ENCODE peak calls at places on chromosomes 3 and 15, in eight cellular contexts. One of them, this sample, is unnamed. For H3K4me1, the result is how much of the 10 kb centered on the place peaks cover.

GRCh38 chr3:52809821-52810377 is 15.3 kb downstream of the ITIH3 start:
- DNase-seq in spleen: no peak
- DNase-seq in breast epithelium: no peak
- DNase-seq in A549: no peak
- DNase-seq in tibial nerve: no peak
- DNase-seq in fibroblast of lung: no peak
- DNase-seq in GM23248: no peak
- DNase-seq in thoracic aorta: no peak
- DNase-seq in this sample: no peak

GRCh38 chr3:115789480-115789879 is 166.2 kb downstream of the GAP43 start:
- DNase-seq in tibial nerve: no peak
- DNase-seq in A549: no peak
- DNase-seq in thoracic aorta: no peak
- DNase-seq in breast epithelium: no peak
- DNase-seq in fibroblast of lung: no peak
- DNase-seq in GM23248: no peak
- DNase-seq in spleen: no peak
- DNase-seq in this sample: no peak

GRCh38 chr3:162489853-162490252 is 993.2 kb downstream of the OTOL1 start:
- DNase-seq in thoracic aorta: no peak
- DNase-seq in breast epithelium: no peak
- DNase-seq in A549: no peak
- DNase-seq in tibial nerve: no peak
- DNase-seq in spleen: no peak
- DNase-seq in fibroblast of lung: no peak
- DNase-seq in GM23248: peak
- DNase-seq in this sample: no peak

GRCh38 chr3:177201707-177202397 is 4.6 kb upstream of the TBL1XR1 start:
- DNase-seq in thoracic aorta: no peak
- DNase-seq in A549: no peak
- DNase-seq in spleen: no peak
- DNase-seq in tibial nerve: no peak
- DNase-seq in GM23248: no peak
- DNase-seq in fibroblast of lung: peak
- DNase-seq in breast epithelium: peak
- DNase-seq in this sample: no peak

GRCh38 chr15:79185199-79185598 is 94.6 kb upstream of the RASGRF1 start:
- DNase-seq in thoracic aorta: no peak
- DNase-seq in breast epithelium: no peak
- DNase-seq in GM23248: peak
- DNase-seq in tibial nerve: no peak
- DNase-seq in fibroblast of lung: no peak
- DNase-seq in A549: peak
- DNase-seq in spleen: no peak
- DNase-seq in this sample: no peak

GRCh38 chr3:104920512-104920911 is 446.2 kb upstream of the ALCAM start:
- DNase-seq in thoracic aorta: no peak
- DNase-seq in breast epithelium: no peak
- DNase-seq in tibial nerve: no peak
- DNase-seq in A549: no peak
- DNase-seq in spleen: no peak
- DNase-seq in fibroblast of lung: no peak
- DNase-seq in GM23248: no peak
- DNase-seq in this sample: no peak

GRCh38 chr3:189911001-189911400 is 209.7 kb downstream of the P3H2 start:
- DNase-seq in tibial nerve: no peak
- DNase-seq in spleen: no peak
- DNase-seq in breast epithelium: no peak
- DNase-seq in A549: no peak
- DNase-seq in fibroblast of lung: no peak
- DNase-seq in thoracic aorta: no peak
- DNase-seq in GM23248: no peak
- DNase-seq in this sample: no peak

GRCh38 chr3:52714335-52715302 is 8.7 kb downstream of the SPCS1 start:
- DNase-seq in thoracic aorta: no peak
- DNase-seq in tibial nerve: no peak
- DNase-seq in spleen: no peak
- DNase-seq in GM23248: no peak
- DNase-seq in fibroblast of lung: no peak
- DNase-seq in breast epithelium: no peak
- DNase-seq in A549: no peak
- DNase-seq in this sample: no peak

GRCh38 chr3:176513604-176514003 is 683.7 kb downstream of the TBL1XR1 start:
- DNase-seq in GM23248: no peak
- DNase-seq in breast epithelium: no peak
- DNase-seq in A549: no peak
- DNase-seq in thoracic aorta: no peak
- DNase-seq in fibroblast of lung: peak
- DNase-seq in spleen: no peak
- DNase-seq in tibial nerve: no peak
- DNase-seq in this sample: no peak

GRCh38 chr3:146626384-146627122 is 21.4 kb upstream of the PLSCR5 start:
- DNase-seq in GM23248: no peak
- DNase-seq in thoracic aorta: no peak
- DNase-seq in breast epithelium: no peak
- DNase-seq in spleen: no peak
- DNase-seq in tibial nerve: no peak
- DNase-seq in fibroblast of lung: no peak
- DNase-seq in A549: no peak
- DNase-seq in this sample: no peak

GRCh38 chr15:29396176-29396811 is 126.7 kb upstream of the NSMCE3 start:
- DNase-seq in spleen: no peak
- DNase-seq in GM23248: no peak
- DNase-seq in A549: no peak
- DNase-seq in breast epithelium: no peak
- DNase-seq in fibroblast of lung: no peak
- DNase-seq in tibial nerve: no peak
- DNase-seq in thoracic aorta: no peak
- DNase-seq in this sample: no peak

GRCh38 chr15:62622775-62623174 is 419.8 kb upstream of the TPM1 start:
- DNase-seq in tibial nerve: no peak
- DNase-seq in GM23248: no peak
- DNase-seq in spleen: no peak
- DNase-seq in breast epithelium: no peak
- DNase-seq in fibroblast of lung: no peak
- DNase-seq in thoracic aorta: no peak
- DNase-seq in A549: no peak
- DNase-seq in this sample: no peak

GRCh38 chr3:99442599-99442998 is 195.8 kb upstream of the COL8A1 start:
- DNase-seq in spleen: no peak
- DNase-seq in breast epithelium: no peak
- DNase-seq in A549: no peak
- DNase-seq in thoracic aorta: no peak
- DNase-seq in GM23248: no peak
- DNase-seq in fibroblast of lung: no peak
- DNase-seq in tibial nerve: no peak
- DNase-seq in this sample: no peak

GRCh38 chr3:39501982-39502837 is 34.7 kb downstream of the MOBP start:
- DNase-seq in breast epithelium: no peak
- DNase-seq in fibroblast of lung: no peak
- DNase-seq in spleen: no peak
- DNase-seq in thoracic aorta: no peak
- DNase-seq in tibial nerve: no peak
- DNase-seq in A549: no peak
- DNase-seq in GM23248: no peak
- DNase-seq in this sample: peak

GRCh38 chr15:53985562-53985961 is 7.3 kb downstream of the UNC13C start:
- DNase-seq in fibroblast of lung: no peak
- DNase-seq in tibial nerve: no peak
- DNase-seq in thoracic aorta: no peak
- DNase-seq in A549: no peak
- DNase-seq in GM23248: no peak
- DNase-seq in breast epithelium: no peak
- DNase-seq in spleen: no peak
- DNase-seq in this sample: no peak

GRCh38 chr3:3737511-3737910 is 61.7 kb upstream of the LRRN1 start:
- DNase-seq in tibial nerve: no peak
- DNase-seq in thoracic aorta: no peak
- DNase-seq in spleen: no peak
- DNase-seq in GM23248: no peak
- DNase-seq in fibroblast of lung: no peak
- DNase-seq in A549: no peak
- DNase-seq in breast epithelium: no peak
- DNase-seq in this sample: no peak

GRCh38 chr3:4981160-4981687 is 2.0 kb downstream of the BHLHE40 start:
- DNase-seq in thoracic aorta: no peak
- DNase-seq in breast epithelium: no peak
- DNase-seq in GM23248: peak
- DNase-seq in A549: peak
- DNase-seq in tibial nerve: no peak
- DNase-seq in spleen: no peak
- DNase-seq in fibroblast of lung: peak
- DNase-seq in this sample: no peak

DNA sequence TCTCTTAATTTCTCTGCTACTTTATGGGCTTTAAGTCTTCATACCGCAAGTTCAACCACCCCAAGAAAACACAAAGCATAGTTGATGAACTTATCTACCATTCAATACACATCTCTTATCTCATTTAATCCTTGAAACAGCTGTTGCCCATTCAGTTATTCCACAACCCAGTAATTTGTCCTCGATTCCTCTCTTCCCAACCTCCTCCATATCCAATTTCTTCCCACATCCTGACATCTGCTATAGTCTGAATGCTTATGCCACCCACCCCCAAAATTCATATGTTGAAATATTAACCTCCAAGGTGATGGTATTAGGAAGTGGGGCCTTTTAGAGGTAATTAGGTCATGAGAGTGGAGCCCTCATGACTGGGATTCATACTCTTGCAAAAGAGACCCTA is 345.4 kb downstream of the ERC2 start:
- DNase-seq in A549: no peak
- DNase-seq in breast epithelium: no peak
- DNase-seq in fibroblast of lung: no peak
- DNase-seq in thoracic aorta: no peak
- DNase-seq in GM23248: no peak
- DNase-seq in tibial nerve: no peak
- DNase-seq in spleen: no peak
- DNase-seq in this sample: no peak
- H3K4me1 ChIP-seq in A549: under half
- H3K4me1 ChIP-seq in breast epithelium: under half
- H3K4me1 ChIP-seq in fibroblast of lung: under half
- H3K4me1 ChIP-seq in thoracic aorta: under half
- H3K4me1 ChIP-seq in GM23248: under half
- H3K4me1 ChIP-seq in tibial nerve: under half
- H3K4me1 ChIP-seq in spleen: under half
- H3K4me1 ChIP-seq in this sample: under half

GRCh38 chr3:45817788-45818523 is 21.6 kb upstream of the SLC6A20 start:
- DNase-seq in GM23248: peak
- DNase-seq in thoracic aorta: no peak
- DNase-seq in breast epithelium: peak
- DNase-seq in tibial nerve: peak
- DNase-seq in spleen: no peak
- DNase-seq in A549: peak
- DNase-seq in fibroblast of lung: peak
- DNase-seq in this sample: no peak
- H3K27ac ChIP-seq in GM23248: peak
- H3K27ac ChIP-seq in thoracic aorta: no peak
- H3K27ac ChIP-seq in breast epithelium: peak
- H3K27ac ChIP-seq in tibial nerve: peak
- H3K27ac ChIP-seq in spleen: no peak
- H3K27ac ChIP-seq in A549: peak
- H3K27ac ChIP-seq in fibroblast of lung: peak
- H3K27ac ChIP-seq in this sample: peak

GRCh38 chr15:31227954-31228542 is 98.6 kb upstream of the KLF13 start:
- DNase-seq in thoracic aorta: no peak
- DNase-seq in spleen: no peak
- DNase-seq in tibial nerve: no peak
- DNase-seq in breast epithelium: no peak
- DNase-seq in fibroblast of lung: no peak
- DNase-seq in GM23248: no peak
- DNase-seq in A549: no peak
- DNase-seq in this sample: peak
- H3K4me3 ChIP-seq in thoracic aorta: no peak
- H3K4me3 ChIP-seq in spleen: peak
- H3K4me3 ChIP-seq in tibial nerve: no peak
- H3K4me3 ChIP-seq in breast epithelium: no peak
- H3K4me3 ChIP-seq in fibroblast of lung: no peak
- H3K4me3 ChIP-seq in GM23248: no peak
- H3K4me3 ChIP-seq in A549: no peak
- H3K4me3 ChIP-seq in this sample: peak

GRCh38 chr3:50340404-50341329 is at the start of gene RASSF1:
- DNase-seq in fibroblast of lung: peak
- DNase-seq in spleen: peak
- DNase-seq in breast epithelium: no peak
- DNase-seq in tibial nerve: peak
- DNase-seq in GM23248: peak
- DNase-seq in A549: no peak
- DNase-seq in thoracic aorta: no peak
- DNase-seq in this sample: peak
- H3K4me1 ChIP-seq in fibroblast of lung: under half
- H3K4me1 ChIP-seq in spleen: half or more
- H3K4me1 ChIP-seq in breast epithelium: under half
- H3K4me1 ChIP-seq in tibial nerve: under half
- H3K4me1 ChIP-seq in GM23248: under half
- H3K4me1 ChIP-seq in A549: under half
- H3K4me1 ChIP-seq in thoracic aorta: under half
- H3K4me1 ChIP-seq in this sample: under half

GRCh38 chr15:90362936-90363212 is 10.8 kb downstream of the ZNF774 start:
- DNase-seq in tibial nerve: no peak
- DNase-seq in breast epithelium: no peak
- DNase-seq in GM23248: peak
- DNase-seq in fibroblast of lung: peak
- DNase-seq in A549: no peak
- DNase-seq in spleen: no peak
- DNase-seq in thoracic aorta: no peak
- DNase-seq in this sample: no peak

GRCh38 chr15:90365414-90366055 is 13.5 kb downstream of the ZNF774 start:
- DNase-seq in breast epithelium: no peak
- DNase-seq in GM23248: no peak
- DNase-seq in fibroblast of lung: no peak
- DNase-seq in spleen: no peak
- DNase-seq in A549: no peak
- DNase-seq in tibial nerve: no peak
- DNase-seq in thoracic aorta: no peak
- DNase-seq in this sample: no peak

GRCh38 chr15:90360746-90361145 is 8.7 kb downstream of the ZNF774 start:
- DNase-seq in A549: no peak
- DNase-seq in breast epithelium: no peak
- DNase-seq in fibroblast of lung: no peak
- DNase-seq in GM23248: no peak
- DNase-seq in spleen: no peak
- DNase-seq in thoracic aorta: no peak
- DNase-seq in tibial nerve: no peak
- DNase-seq in this sample: no peak

GRCh38 chr15:90367578-90367977 is 15.5 kb downstream of the ZNF774 start:
- DNase-seq in A549: no peak
- DNase-seq in spleen: no peak
- DNase-seq in fibroblast of lung: peak
- DNase-seq in thoracic aorta: no peak
- DNase-seq in tibial nerve: no peak
- DNase-seq in GM23248: peak
- DNase-seq in breast epithelium: no peak
- DNase-seq in this sample: no peak

GRCh38 chr15:90364251-90364650 is 12.2 kb downstream of the ZNF774 start:
- DNase-seq in breast epithelium: no peak
- DNase-seq in fibroblast of lung: peak
- DNase-seq in thoracic aorta: no peak
- DNase-seq in tibial nerve: no peak
- DNase-seq in GM23248: peak
- DNase-seq in spleen: no peak
- DNase-seq in A549: no peak
- DNase-seq in this sample: no peak
- H3K27ac ChIP-seq in breast epithelium: no peak
- H3K27ac ChIP-seq in fibroblast of lung: no peak
- H3K27ac ChIP-seq in thoracic aorta: no peak
- H3K27ac ChIP-seq in tibial nerve: no peak
- H3K27ac ChIP-seq in GM23248: peak
- H3K27ac ChIP-seq in spleen: no peak
- H3K27ac ChIP-seq in A549: peak
- H3K27ac ChIP-seq in this sample: no peak